ENCODE peak calls at places on chromosome 1, in eight cellular contexts. T is endothelial cell of umbilical vein, M is mammary epithelial cell, F is fibroblast of lung, G is A549, J is GM23248, Q is neuronal stem cell, B is HCT116. H is an unnamed sample. For H3K4me1, the result is how much of the 10 kb centered on the place peaks cover.

GRCh38 chr1:154419620-154420020 is 14.5 kb downstream of the IL6R start:
- DNase-seq in T (peak), M (peak), F (peak), G (no peak), J (peak), Q (no peak), B (no peak), H (peak)

GRCh38 chr1:206144605-206145004 is 27.4 kb upstream of the AVPR1B start:
- DNase-seq in T (no peak), M (no peak), F (no peak), G (no peak), J (no peak), Q (no peak), B (no peak), H (no peak)

GRCh38 chr1:27960762-27961645 is 1.2 kb downstream of the XKR8 start:
- DNase-seq in T (peak), M (peak), F (no peak), G (no peak), J (peak), Q (no peak), B (no peak), H (no peak)

GRCh38 chr1:201329286-201329685 is 46.0 kb downstream of the PKP1 start:
- DNase-seq in T (no peak), M (no peak), F (peak), G (no peak), J (peak), Q (no peak), B (no peak), H (peak)

GRCh38 chr1:153616144-153616884 is at the start of gene S100A14:
- DNase-seq in T (no peak), M (peak), F (no peak), G (no peak), J (no peak), Q (no peak), B (peak), H (no peak)

GRCh38 chr1:64986903-64987871 is 20.8 kb upstream of the JAK1 start:
- DNase-seq in T (no peak), M (peak), F (peak), G (no peak), J (no peak), Q (no peak), B (no peak), H (no peak)

GRCh38 chr1:153717330-153717729 is 10.5 kb upstream of the INTS3 start:
- DNase-seq in T (no peak), M (no peak), F (no peak), G (no peak), J (no peak), Q (no peak), B (no peak), H (no peak)

GRCh38 chr1:177943999-177944672 is 25.7 kb downstream of the SEC16B start:
- DNase-seq in T (no peak), M (no peak), F (no peak), G (no peak), J (no peak), Q (no peak), B (no peak), H (no peak)

GRCh38 chr1:12477936-12478611 is 139.9 kb downstream of the DHRS3 start:
- DNase-seq in T (peak), M (peak), F (peak), G (peak), J (peak), Q (no peak), B (peak), H (peak)

GRCh38 chr1:219088778-219089557 is 84.7 kb upstream of the LYPLAL1 start:
- DNase-seq in T (no peak), M (peak), F (peak), G (peak), J (peak), Q (no peak), B (peak), H (peak)

GRCh38 chr1:4801192-4801924 is 146.9 kb downstream of the AJAP1 start:
- DNase-seq in T (no peak), M (no peak), F (no peak), G (no peak), J (no peak), Q (no peak), B (no peak), H (no peak)

GRCh38 chr1:50155564-50155963 is 46.8 kb downstream of the ELAVL4 start:
- DNase-seq in T (no peak), M (peak), F (no peak), G (no peak), J (no peak), Q (no peak), B (no peak), H (no peak)

GRCh38 chr1:154742586-154742985 is 127.5 kb downstream of the KCNN3 start:
- DNase-seq in T (no peak), M (no peak), F (no peak), G (no peak), J (no peak), Q (no peak), B (no peak), H (no peak)

GRCh38 chr1:235739124-235739523 is 89.5 kb upstream of the GNG4 start:
- DNase-seq in T (peak), M (peak), F (peak), G (no peak), J (peak), Q (no peak), B (no peak), H (peak)

GRCh38 chr1:161200421-161200991 is 1.7 kb upstream of the ADAMTS4 start:
- DNase-seq in T (peak), M (no peak), F (no peak), G (no peak), J (no peak), Q (no peak), B (no peak), H (no peak)

GRCh38 chr1:247387500-247387899 is 28.5 kb upstream of the NLRP3 start:
- DNase-seq in T (no peak), M (peak), F (no peak), G (no peak), J (no peak), Q (no peak), B (no peak), H (no peak)
- H3K4me2 ChIP-seq in T (no peak), M (no peak), F (no peak), G (no peak), J (no peak), Q (no peak), B (no peak), H (no peak)

GRCh38 chr1:244835276-244836134 is at the start of gene COX20:
- DNase-seq in T (peak), M (peak), F (peak), G (peak), J (peak), Q (peak), B (peak), H (peak)

GRCh38 chr1:244833734-244834595 is 1.5 kb upstream of the COX20 start:
- DNase-seq in T (peak), M (peak), F (peak), G (peak), J (peak), Q (peak), B (peak), H (peak)

GRCh38 chr1:244836598-244836997 is 1.1 kb downstream of the COX20 start:
- DNase-seq in T (no peak), M (no peak), F (peak), G (no peak), J (peak), Q (no peak), B (no peak), H (no peak)

GRCh38 chr1:244836135-244836521 is 670 bp downstream of the COX20 start:
- DNase-seq in T (peak), M (peak), F (peak), G (peak), J (peak), Q (peak), B (no peak), H (peak)

DNA sequence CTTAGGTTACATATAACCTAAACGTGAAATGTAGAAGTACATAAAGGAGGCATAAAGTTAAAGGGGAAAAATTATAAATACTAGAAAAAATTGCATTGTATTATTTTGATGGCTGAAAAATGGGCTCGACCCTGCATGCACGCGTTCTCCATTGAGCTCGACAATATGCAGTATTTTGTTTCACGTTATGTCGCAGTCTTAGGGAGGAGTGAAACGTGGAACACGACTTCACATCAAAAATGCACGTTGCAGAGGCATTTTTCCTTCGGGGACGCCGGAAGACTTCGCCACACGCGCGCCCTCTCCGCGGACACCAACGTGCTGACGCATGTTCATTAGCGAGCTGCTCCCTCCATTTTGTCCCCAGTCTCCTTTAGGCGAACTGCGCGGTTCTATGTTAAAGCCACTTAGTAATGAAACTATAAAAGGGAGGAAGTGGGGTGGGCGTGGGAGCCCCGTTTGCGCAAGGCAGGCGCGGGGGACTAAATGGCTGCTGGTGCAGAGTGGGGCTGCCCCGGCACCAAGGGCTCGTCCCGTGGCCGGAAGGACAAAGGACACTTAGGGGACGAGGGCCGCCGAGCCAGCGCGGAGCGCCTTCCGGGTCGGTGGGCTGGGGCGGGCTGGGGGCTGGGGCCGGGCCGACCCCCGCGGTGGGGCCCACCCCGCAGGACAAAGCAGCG is 722 bp upstream of the COX20 start:
- DNase-seq in T (peak), M (peak), F (peak), G (peak), J (peak), Q (no peak), B (peak), H (peak)
- H3K4me1 ChIP-seq in T (under half), M (under half), F (under half), G (under half), J (under half), Q (under half), B (half or more), H (under half)

DNA sequence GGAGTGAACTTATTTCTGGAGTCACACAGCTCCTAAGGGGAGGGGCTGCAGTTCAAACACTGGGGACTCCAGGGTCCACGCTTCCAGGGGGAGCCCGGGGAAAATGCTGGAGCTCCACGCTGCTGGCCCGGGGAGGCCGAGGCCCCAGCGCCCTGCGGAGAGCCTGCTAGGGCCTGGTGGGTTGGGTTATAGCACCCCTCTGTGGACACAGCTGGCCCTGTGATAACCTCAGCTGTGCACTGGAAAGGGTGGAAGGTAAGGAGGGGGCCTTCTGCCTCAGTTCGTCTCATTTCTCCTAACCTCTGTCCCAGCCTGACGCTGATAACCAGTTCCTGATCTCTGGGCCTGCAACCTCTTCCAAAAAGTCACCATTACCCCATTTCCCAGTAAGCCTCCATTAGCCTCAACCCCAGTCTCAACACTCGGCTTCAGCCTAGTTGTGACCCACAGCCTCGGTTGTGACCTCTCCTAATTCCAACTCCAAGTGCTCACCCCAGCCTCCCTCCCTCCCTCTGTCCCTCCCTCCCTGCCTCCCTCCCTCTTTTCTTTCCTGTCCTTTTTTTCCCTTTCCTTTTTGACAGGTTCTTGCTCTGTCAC is 7.1 kb downstream of the NBL1 start:
- DNase-seq in T (peak), M (no peak), F (peak), G (peak), J (peak), Q (no peak), B (no peak), H (no peak)
- H3K4me2 ChIP-seq in T (no peak), M (peak), F (peak), G (peak), J (peak), Q (no peak), B (no peak), H (peak)

GRCh38 chr1:53518775-53519174 is 59.6 kb downstream of the DMRTB1 start:
- DNase-seq in T (no peak), M (no peak), F (no peak), G (no peak), J (no peak), Q (no peak), B (no peak), H (no peak)

GRCh38 chr1:53524428-53525400 is 65.5 kb downstream of the DMRTB1 start:
- DNase-seq in T (no peak), M (no peak), F (no peak), G (no peak), J (no peak), Q (no peak), B (no peak), H (no peak)

GRCh38 chr1:53520481-53520880 is 61.3 kb downstream of the DMRTB1 start:
- DNase-seq in T (no peak), M (no peak), F (no peak), G (no peak), J (no peak), Q (no peak), B (no peak), H (no peak)

GRCh38 chr1:53519412-53519811 is 60.2 kb downstream of the DMRTB1 start:
- DNase-seq in T (no peak), M (no peak), F (no peak), G (no peak), J (no peak), Q (no peak), B (no peak), H (peak)

DNA sequence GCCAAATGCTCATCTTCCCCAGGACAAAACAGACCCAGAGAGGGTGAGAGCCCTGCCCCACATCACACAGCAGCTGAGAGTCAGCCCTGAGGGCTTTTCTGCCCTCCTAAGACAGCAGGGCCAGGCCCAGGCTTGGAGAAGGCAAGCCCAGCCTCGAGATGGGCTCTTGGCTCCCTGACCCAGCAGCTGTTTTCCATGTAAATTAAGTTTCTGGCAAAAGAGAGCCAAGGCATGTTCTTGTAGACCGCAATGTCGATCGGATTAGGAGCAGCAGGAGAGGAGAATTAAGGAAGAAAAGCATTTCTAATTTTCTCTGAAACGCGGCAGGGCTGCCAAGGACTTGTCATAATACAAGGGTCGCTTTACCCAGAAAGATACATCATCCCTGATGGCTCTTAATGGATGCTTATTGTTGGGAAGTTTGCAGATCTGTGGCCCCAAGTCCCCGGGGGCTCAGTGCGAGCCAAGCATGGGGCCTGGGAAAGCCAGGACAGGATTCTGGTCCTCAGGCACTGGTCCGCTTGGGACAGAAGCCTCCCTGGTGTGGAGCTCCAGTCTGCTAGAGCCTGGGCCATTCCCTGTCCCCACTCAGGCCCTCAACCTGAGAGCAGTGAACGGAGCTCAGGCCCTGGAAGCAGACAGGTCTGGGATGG is 62.8 kb downstream of the DMRTB1 start:
- DNase-seq in T (no peak), M (no peak), F (peak), G (no peak), J (no peak), Q (no peak), B (no peak), H (no peak)
- H3K4me1 ChIP-seq in T (under half), M (under half), F (under half), G (under half), J (under half), Q (under half), B (under half), H (under half)